ENCODE peak calls at places on chromosomes 7 and 10, in eight cellular contexts. Z is Karpas-422; M is ovary; X is cardiac muscle cell; H is GM23248; G is esophagus squamous epithelium; Q is CD8-positive, alpha-beta memory T cell; R is IMR-90. S is an unnamed sample.

GRCh38 chr10:129971381-129972144 is 7.5 kb upstream of the EBF3 start:
- DNase-seq in Z (peak; percentile 78), M (peak; percentile 29), X (peak; percentile 79), H (peak; percentile 81), G (no peak), Q (no peak), R (peak; percentile 22), S (no peak)

GRCh38 chr10:44821290-44821689 is 89.8 kb upstream of the TMEM72 start:
- DNase-seq in Z (no peak), M (no peak), X (no peak), H (no peak), G (no peak), Q (no peak), R (no peak), S (no peak)

GRCh38 chr7:80443336-80443735 is 68.5 kb downstream of the GNAT3 start:
- DNase-seq in Z (no peak), M (no peak), X (peak; percentile 19), H (no peak), G (no peak), Q (no peak), R (no peak), S (no peak)

GRCh38 chr7:140316165-140316661 is 82.1 kb downstream of the SLC37A3 start:
- DNase-seq in Z (no peak), M (peak; percentile 67), X (peak; percentile 71), H (peak; percentile 97), G (no peak), Q (no peak), R (peak; percentile 73), S (peak; percentile 87)

GRCh38 chr7:5692112-5692844 is 89.2 kb downstream of the RNF216 start:
- DNase-seq in Z (peak; percentile 65), M (peak; percentile 84), X (peak; percentile 97), H (peak; percentile 99), G (no peak), Q (no peak), R (peak; percentile 98), S (peak; percentile 85)

GRCh38 chr7:4661871-4662270 is 20.2 kb upstream of the FOXK1 start:
- DNase-seq in Z (no peak), M (peak; percentile 33), X (peak; percentile 59), H (peak; percentile 39), G (no peak), Q (no peak), R (peak; percentile 70), S (no peak)

GRCh38 chr10:85864173-85864549 is 502.4 kb downstream of the GRID1 start:
- DNase-seq in Z (no peak), M (no peak), X (no peak), H (no peak), G (no peak), Q (no peak), R (no peak), S (no peak)

GRCh38 chr7:28309684-28310083 is 102.6 kb upstream of the CREB5 start:
- DNase-seq in Z (no peak), M (no peak), X (no peak), H (no peak), G (no peak), Q (no peak), R (no peak), S (no peak)

GRCh38 chr7:71479231-71479630 is 347.3 kb downstream of the GALNT17 start:
- DNase-seq in Z (no peak), M (no peak), X (no peak), H (no peak), G (no peak), Q (no peak), R (no peak), S (no peak)

GRCh38 chr7:30157217-30157616 is 22.4 kb downstream of the MTURN start:
- DNase-seq in Z (no peak), M (no peak), X (no peak), H (no peak), G (no peak), Q (no peak), R (no peak), S (no peak)

GRCh38 chr7:1121886-1122831 is 34.2 kb downstream of the GPER1 start:
- DNase-seq in Z (peak; percentile 44), M (no peak), X (no peak), H (no peak), G (no peak), Q (no peak), R (no peak), S (no peak)

GRCh38 chr10:5684971-5685763 is 529 bp downstream of the TASOR2 start:
- DNase-seq in Z (peak; percentile 91), M (peak; percentile 70), X (peak; percentile 84), H (peak; percentile 92), G (no peak), Q (peak; percentile 60), R (peak; percentile 75), S (peak; percentile 17)

GRCh38 chr7:108001759-108002725 is 919 bp downstream of the LAMB1 start:
- DNase-seq in Z (no peak), M (peak; percentile 55), X (no peak), H (peak; percentile 79), G (no peak), Q (no peak), R (peak; percentile 41), S (no peak)

GRCh38 chr10:91381562-91381923 is 28.6 kb upstream of the HECTD2 start:
- DNase-seq in Z (no peak), M (no peak), X (peak; percentile 18), H (peak; percentile 53), G (no peak), Q (no peak), R (no peak), S (no peak)

GRCh38 chr7:43694399-43694748 is 34.9 kb downstream of the COA1 start:
- DNase-seq in Z (no peak), M (no peak), X (peak; percentile 78), H (peak; percentile 92), G (no peak), Q (no peak), R (peak; percentile 92), S (no peak)

GRCh38 chr10:123786306-123786705 is 105.3 kb downstream of the CPXM2 start:
- DNase-seq in Z (no peak), M (no peak), X (no peak), H (no peak), G (no peak), Q (no peak), R (no peak), S (no peak)

GRCh38 chr10:123783296-123783695 is 108.3 kb downstream of the CPXM2 start:
- DNase-seq in Z (no peak), M (no peak), X (no peak), H (no peak), G (no peak), Q (no peak), R (no peak), S (no peak)

GRCh38 chr10:123782549-123782948 is 109.1 kb downstream of the CPXM2 start:
- DNase-seq in Z (no peak), M (no peak), X (no peak), H (no peak), G (no peak), Q (no peak), R (no peak), S (no peak)

GRCh38 chr10:123784216-123784615 is 107.4 kb downstream of the CPXM2 start:
- DNase-seq in Z (no peak), M (no peak), X (no peak), H (no peak), G (no peak), Q (no peak), R (no peak), S (no peak)

GRCh38 chr10:123784636-123785035 is 107.0 kb downstream of the CPXM2 start:
- DNase-seq in Z (no peak), M (no peak), X (no peak), H (no peak), G (no peak), Q (no peak), R (no peak), S (no peak)
- H3K27ac ChIP-seq in Z (no peak overlapping the region), M (no peak overlapping the region), X (no peak overlapping the region), H (no peak overlapping the region), G (no peak overlapping the region), Q (no peak overlapping the region), R (no peak overlapping the region), S (no peak overlapping the region)

DNA sequence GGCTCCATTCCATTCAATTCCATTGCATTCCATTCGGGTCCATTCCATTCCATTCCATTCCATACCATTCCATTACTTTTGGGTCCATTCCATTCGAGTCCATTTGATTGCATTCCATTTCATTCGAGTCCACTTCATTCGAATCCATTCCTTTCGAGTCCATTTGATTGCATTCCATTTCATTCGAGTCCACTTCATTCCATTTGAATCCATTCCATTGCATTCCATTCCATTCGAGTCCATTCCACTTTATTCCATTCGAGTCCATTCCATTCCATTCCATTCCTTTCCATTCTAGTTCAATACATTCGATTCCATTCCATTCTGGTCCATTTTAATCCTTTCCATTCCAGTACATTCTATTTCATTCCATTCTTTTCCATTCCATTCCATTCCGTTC is 334.0 kb downstream of the ZNF33B start:
- DNase-seq in Z (no peak), M (no peak), X (no peak), H (no peak), G (no peak), Q (no peak), R (peak; percentile 61), S (no peak)
- H3K9me3 ChIP-seq in Z (peaks cover 79% of the 10 kb centered on the region), M (no peaks in the 10 kb centered on the region), X (peaks cover 6% of the 10 kb centered on the region), H (no peaks in the 10 kb centered on the region), G (peaks cover 77% of the 10 kb centered on the region), Q (peaks cover 19% of the 10 kb centered on the region), R (peaks cover 9% of the 10 kb centered on the region), S (peaks cover 59% of the 10 kb centered on the region)

GRCh38 chr7:42224391-42225003 is 12.5 kb downstream of the GLI3 start:
- DNase-seq in Z (no peak), M (no peak), X (no peak), H (no peak), G (no peak), Q (no peak), R (no peak), S (no peak)

GRCh38 chr7:42222891-42223290 is 14.1 kb downstream of the GLI3 start:
- DNase-seq in Z (no peak), M (no peak), X (no peak), H (no peak), G (no peak), Q (no peak), R (no peak), S (no peak)

GRCh38 chr7:42221304-42221703 is 15.7 kb downstream of the GLI3 start:
- DNase-seq in Z (no peak), M (no peak), X (no peak), H (no peak), G (no peak), Q (no peak), R (no peak), S (no peak)

GRCh38 chr7:42219447-42219846 is 17.6 kb downstream of the GLI3 start:
- DNase-seq in Z (no peak), M (no peak), X (peak; percentile 41), H (peak; percentile 60), G (no peak), Q (no peak), R (no peak), S (no peak)

DNA sequence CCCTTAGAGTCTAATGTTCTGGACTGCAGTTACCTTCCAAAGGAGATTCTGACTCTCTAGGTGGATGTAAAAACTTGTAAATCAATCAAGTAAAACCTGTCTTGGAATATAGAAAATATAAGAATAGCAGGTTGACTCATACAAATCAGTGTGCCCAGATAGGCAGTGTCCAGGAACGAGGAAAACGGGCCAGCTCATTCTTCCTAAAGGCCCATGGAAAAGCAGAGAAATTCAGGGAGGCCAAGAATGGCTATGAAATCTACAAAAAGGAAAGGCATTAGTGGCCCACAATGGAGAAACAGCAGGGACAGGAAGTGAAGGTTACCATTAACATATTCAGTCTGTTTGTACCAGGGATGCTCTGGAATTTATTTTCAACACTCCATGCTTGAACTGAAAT is 14.9 kb downstream of the GLI3 start:
- DNase-seq in Z (no peak), M (no peak), X (no peak), H (no peak), G (no peak), Q (no peak), R (no peak), S (no peak)
- H3K4me1 ChIP-seq in Z (no peaks in the 10 kb centered on the region), M (peaks cover 10% of the 10 kb centered on the region), X (peaks cover 22% of the 10 kb centered on the region), H (peaks cover 23% of the 10 kb centered on the region), G (peaks cover 22% of the 10 kb centered on the region), Q (no peaks in the 10 kb centered on the region), R (peaks cover 3% of the 10 kb centered on the region), S (no peaks in the 10 kb centered on the region)

GRCh38 chr10:23742368-23742767 is 303.5 kb downstream of the OTUD1 start:
- DNase-seq in Z (peak; percentile 49), M (no peak), X (no peak), H (no peak), G (no peak), Q (no peak), R (no peak), S (no peak)
- H3K27ac ChIP-seq in Z (no peak overlapping the region), M (no peak overlapping the region), X (no peak overlapping the region), H (no peak overlapping the region), G (no peak overlapping the region), Q (no peak overlapping the region), R (no peak overlapping the region), S (no peak overlapping the region)